ENCODE peak calls at places on chromosomes 12 and 14, in six cellular contexts. Q is DMS 273 treated with DMSO at 0.1 percent for 48 hours, S is NCI-H2107, E is HFFc6, J is ascending aorta, W is B cell. P is an unnamed sample.

GRCh38 chr12:126493366-126494108 is 1428.3 kb downstream of the AACS start:
- DNase-seq in W (no peak), J (no peak), S (no peak), Q (no peak), E (peak), P (no peak)

GRCh38 chr12:53862831-53863230 is 75.8 kb upstream of the HOXC13 start:
- DNase-seq in W (no peak), S (no peak), J (no peak), Q (no peak), E (peak), P (no peak)

GRCh38 chr12:64990991-64991570 is 130.0 kb downstream of the WIF1 start:
- DNase-seq in J (no peak), E (no peak), W (no peak), S (no peak), Q (no peak), P (no peak)

GRCh38 chr12:9779209-9779608 is 18.5 kb upstream of the CD69 start:
- DNase-seq in S (no peak), J (no peak), E (no peak), W (no peak), Q (no peak), P (no peak)

GRCh38 chr12:132559652-132560420 is 50.5 kb downstream of the LRCOL1 start:
- DNase-seq in Q (no peak), E (peak), J (no peak), S (peak), W (no peak), P (no peak)

GRCh38 chr12:54162741-54163140 is 26.0 kb downstream of the SMUG1 start:
- DNase-seq in E (no peak), S (no peak), Q (no peak), J (no peak), W (no peak), P (no peak)

GRCh38 chr14:65478596-65478995 is 66.1 kb downstream of the FUT8 start:
- DNase-seq in S (no peak), W (no peak), E (peak), Q (no peak), J (no peak), P (no peak)

GRCh38 chr12:118357327-118358007 is 15.2 kb downstream of the TAOK3 start:
- DNase-seq in J (no peak), E (peak), Q (no peak), W (no peak), S (no peak), P (peak)

GRCh38 chr12:109927622-109928021 is 27.5 kb downstream of the TCHP start:
- DNase-seq in W (no peak), Q (no peak), J (no peak), E (peak), S (no peak), P (peak)

GRCh38 chr12:76032043-76032981 is 736 bp upstream of the PHLDA1 start:
- DNase-seq in S (no peak), Q (no peak), J (peak), W (peak), E (peak), P (peak)

GRCh38 chr14:93207468-93208308 is 632 bp downstream of the UBR7 start:
- DNase-seq in E (peak), J (peak), W (no peak), Q (peak), S (no peak), P (no peak)

GRCh38 chr12:123131879-123132402 is 18.9 kb downstream of the PITPNM2 start:
- DNase-seq in S (peak), E (no peak), W (peak), Q (no peak), J (no peak), P (no peak)

GRCh38 chr14:36105401-36105800 is 71.1 kb downstream of the PTCSC3 start:
- DNase-seq in S (peak), J (no peak), Q (no peak), W (no peak), E (no peak), P (no peak)

GRCh38 chr14:70281938-70282337 is 77.5 kb downstream of the COX16 start:
- DNase-seq in Q (peak), S (peak), W (no peak), J (no peak), E (no peak), P (no peak)

GRCh38 chr12:53207042-53207441 is at the start of gene ITGB7:
- DNase-seq in Q (no peak), S (no peak), J (no peak), W (peak), E (no peak), P (peak)

GRCh38 chr14:93055651-93056115 is 60.0 kb downstream of the ITPK1 start:
- DNase-seq in E (no peak), W (no peak), J (no peak), S (no peak), Q (no peak), P (no peak)

GRCh38 chr14:56874375-56874774 is 64.1 kb upstream of the OTX2 start:
- DNase-seq in J (no peak), Q (no peak), S (peak), E (no peak), W (no peak), P (no peak)

GRCh38 chr12:107448198-107448597 is 237.4 kb upstream of the PWP1 start:
- DNase-seq in J (no peak), S (no peak), Q (no peak), W (no peak), E (no peak), P (no peak)

GRCh38 chr12:2336409-2336829 is 283.6 kb downstream of the CACNA1C start:
- DNase-seq in W (no peak), J (peak), E (peak), Q (peak), S (no peak), P (no peak)

GRCh38 chr12:127253797-127254196 is 1013.2 kb upstream of the TMEM132C start:
- DNase-seq in Q (no peak), S (no peak), J (no peak), E (no peak), W (no peak), P (no peak)

GRCh38 chr12:64461634-64462414 is 9.9 kb downstream of the TBK1 start:
- DNase-seq in J (no peak), S (no peak), W (no peak), E (peak), Q (no peak), P (no peak)

P was measured in effector memory CD8-positive, alpha-beta T cell.